ENCODE peak calls at places on chromosomes 16 and 17, in nine cellular contexts. J, H, P, M, B, D, T, W and A are unnamed samples.

GRCh38 chr17:73952498-73953205 is 250.8 kb upstream of the RPL38 start:
- DNase-seq in J (no peak), H (peak; percentile 52), P (no peak), M (no peak), B (peak; percentile 36), D (no peak), T (no peak), W (no peak), A (peak; percentile 3)

GRCh38 chr16:67917140-67917851 is 14.4 kb downstream of the CTRL start:
- DNase-seq in J (no peak), H (peak; percentile 72), P (no peak), M (peak; percentile 62), B (no peak), D (no peak), T (no peak), W (no peak), A (no peak)

GRCh38 chr17:78242024-78242742 is 10.8 kb downstream of the TMEM235 start:
- DNase-seq in J (no peak), H (no peak), P (no peak), M (peak; percentile 26), B (no peak), D (no peak), T (no peak), W (no peak), A (no peak)

GRCh38 chr16:66741131-66741900 is 10.1 kb downstream of the DYNC1LI2 start:
- DNase-seq in J (peak; percentile 71), H (peak; percentile 93), P (peak; percentile 93), M (peak; percentile 98), B (peak; percentile 91), D (peak; percentile 94), T (peak; percentile 86), W (peak; percentile 92), A (peak; percentile 94)

GRCh38 chr17:31248986-31249385 is 48.1 kb downstream of the OMG start:
- DNase-seq in J (peak; percentile 27), H (no peak), P (no peak), M (peak; percentile 60), B (no peak), D (peak; percentile 58), T (peak; percentile 62), W (no peak), A (peak; percentile 48)

GRCh38 chr16:12697437-12697836 is 106.2 kb downstream of the CPPED1 start:
- DNase-seq in J (no peak), H (no peak), P (no peak), M (no peak), B (no peak), D (no peak), T (no peak), W (no peak), A (no peak)

GRCh38 chr16:19884611-19885455 is at the start of gene GPRC5B:
- DNase-seq in J (no peak), H (peak; percentile 82), P (no peak), M (peak; percentile 40), B (peak; percentile 60), D (no peak), T (no peak), W (peak; percentile 70), A (peak; percentile 42)

GRCh38 chr17:40415390-40415789 is 2.3 kb downstream of the TOP2A start:
- DNase-seq in J (peak; percentile 13), H (no peak), P (no peak), M (peak; percentile 66), B (no peak), D (peak; percentile 74), T (no peak), W (no peak), A (peak; percentile 70)

GRCh38 chr17:78528541-78528940 is 48.7 kb downstream of the DNAH17 start:
- DNase-seq in J (no peak), H (no peak), P (no peak), M (no peak), B (no peak), D (no peak), T (no peak), W (no peak), A (no peak)

GRCh38 chr16:89222931-89223330 is 5.4 kb downstream of the ZNF778 start:
- DNase-seq in J (no peak), H (no peak), P (no peak), M (no peak), B (no peak), D (no peak), T (no peak), W (no peak), A (no peak)

GRCh38 chr17:61422116-61422799 is 22.6 kb downstream of the TBX2 start:
- DNase-seq in J (no peak), H (no peak), P (no peak), M (peak; percentile 42), B (no peak), D (no peak), T (no peak), W (no peak), A (no peak)

GRCh38 chr16:83717308-83717707 is 90.5 kb upstream of the HSBP1 start:
- DNase-seq in J (no peak), H (no peak), P (no peak), M (no peak), B (no peak), D (no peak), T (no peak), W (no peak), A (no peak)

GRCh38 chr17:5816491-5816890 is 232.2 kb upstream of the NLRP1 start:
- DNase-seq in J (no peak), H (no peak), P (no peak), M (no peak), B (no peak), D (no peak), T (no peak), W (no peak), A (no peak)

GRCh38 chr16:74949309-74949708 is 35.6 kb downstream of the WDR59 start:
- DNase-seq in J (no peak), H (no peak), P (no peak), M (no peak), B (no peak), D (no peak), T (no peak), W (no peak), A (no peak)
- TF ChIP-seq CTCF in J (no peak), H (no peak), P (no peak), M (no peak), B (no peak), D (no peak), T (no peak), W (no peak), A (no peak)

GRCh38 chr17:35062284-35062683 is 1.2 kb downstream of the RFFL start:
- DNase-seq in J (no peak), H (no peak), P (no peak), M (no peak), B (no peak), D (no peak), T (no peak), W (no peak), A (no peak)
- H3K4me3 ChIP-seq in J (no peak overlapping the region), H (peak overlapping the region; percentile 69), P (no peak overlapping the region), M (no peak overlapping the region), B (no peak overlapping the region), D (no peak overlapping the region), T (no peak overlapping the region), W (peak overlapping the region; percentile 29), A (no peak overlapping the region)

DNA sequence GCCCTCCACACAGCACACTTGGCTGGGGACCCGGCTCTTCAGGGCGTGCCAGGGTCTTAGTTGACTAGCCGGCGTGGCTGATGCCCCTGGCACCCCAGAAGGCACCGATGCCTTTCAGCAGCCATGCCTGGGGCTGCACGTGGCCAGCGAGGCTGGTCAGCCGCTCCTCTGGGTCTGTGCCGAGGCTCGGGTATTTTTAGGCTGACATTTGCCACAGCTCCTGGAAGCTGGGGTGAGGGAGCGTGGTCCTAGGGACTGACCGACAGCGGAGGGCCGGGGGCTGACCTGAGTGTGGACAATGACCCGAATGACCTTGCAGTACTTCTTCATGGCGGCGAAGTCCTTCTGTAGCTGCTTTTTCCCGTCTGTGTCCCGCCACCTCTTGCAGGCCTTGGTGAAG is 3.9 kb downstream of the RPL3L start:
- DNase-seq in J (no peak), H (peak; percentile 90), P (no peak), M (no peak), B (no peak), D (no peak), T (no peak), W (no peak), A (no peak)
- TF ChIP-seq CTCF in J (no peak), H (no peak), P (no peak), M (no peak), B (no peak), D (no peak), T (no peak), W (no peak), A (no peak)

GRCh38 chr17:44324092-44324570 is 492 bp downstream of the SLC25A39 start:
- DNase-seq in J (no peak), H (peak; percentile 61), P (no peak), M (peak; percentile 45), B (no peak), D (no peak), T (no peak), W (no peak), A (no peak)

GRCh38 chr17:44322236-44322895 is 2.3 kb downstream of the SLC25A39 start:
- DNase-seq in J (no peak), H (peak; percentile 42), P (no peak), M (no peak), B (no peak), D (no peak), T (no peak), W (no peak), A (no peak)

GRCh38 chr17:44323359-44324091 is 1.1 kb downstream of the SLC25A39 start:
- DNase-seq in J (no peak), H (no peak), P (no peak), M (no peak), B (no peak), D (no peak), T (no peak), W (no peak), A (no peak)

GRCh38 chr17:44326867-44327444 is 2.3 kb upstream of the SLC25A39 start:
- DNase-seq in J (peak; percentile 91), H (peak; percentile 98), P (peak; percentile 98), M (peak; percentile 99), B (peak; percentile 97), D (peak; percentile 97), T (peak; percentile 81), W (peak; percentile 98), A (peak; percentile 98)

GRCh38 chr17:44324571-44325275 is at the start of gene SLC25A39:
- DNase-seq in J (peak; percentile 76), H (peak; percentile 98), P (peak; percentile 94), M (peak; percentile 98), B (peak; percentile 97), D (peak; percentile 92), T (peak; percentile 47), W (peak; percentile 91), A (peak; percentile 95)
- H3K4me3 ChIP-seq in J (peak within 1 kb of the TSS; percentile 86), H (peak within 1 kb of the TSS; percentile 94), P (peak within 1 kb of the TSS; percentile 90), M (peak within 1 kb of the TSS; percentile 74), B (peak within 1 kb of the TSS; percentile 96), D (peak within 1 kb of the TSS; percentile 70), T (peak within 1 kb of the TSS; percentile 93), W (peak within 1 kb of the TSS; percentile 97), A (peak within 1 kb of the TSS; percentile 84)